ENCODE peak calls at places on chromosomes 12 and 14, in four cellular contexts. K is stimulated activated CD4-positive, alpha-beta T cell treated with anti-CD3 and anti-CD28 coated beads, Interleukin-2, amount 100 ng/mL, for 24 hours; W is activated T-helper 9 cell treated with anti-CD3 and anti-CD28 coated beads, Interleukin-2, amount 50 U/mL, for 16 hours; I is LoVo. T is an unnamed sample.

GRCh38 chr12:64083285-64084210 is 138.5 kb downstream of the KICS2 start:
- DNase-seq in W (no peak), I (peak; percentile 55), K (no peak), T (no peak)

GRCh38 chr14:91835920-91836843 is 31.2 kb downstream of the TC2N start:
- DNase-seq in I (peak; percentile 90), W (peak; percentile 81), K (peak; percentile 90), T (peak; percentile 68)

GRCh38 chr14:38238332-38238731 is 17.6 kb downstream of the CLEC14A start:
- DNase-seq in W (no peak), K (no peak), I (no peak), T (no peak)

GRCh38 chr14:76498976-76499375 is 123.0 kb downstream of the ESRRB start:
- DNase-seq in I (no peak), K (no peak), W (no peak), T (no peak)

GRCh38 chr14:45177081-45177480 is 41.4 kb downstream of the FANCM start:
- DNase-seq in I (no peak), K (no peak), W (no peak), T (no peak)

GRCh38 chr14:57656853-57657252 is 163.2 kb upstream of the CCDC198 start:
- DNase-seq in K (no peak), I (no peak), W (no peak), T (no peak)

GRCh38 chr12:58639323-58639934 is 280.9 kb downstream of the LRIG3 start:
- DNase-seq in K (no peak), W (no peak), I (no peak), T (no peak)

GRCh38 chr12:117521327-117521726 is 159.9 kb upstream of the NOS1 start:
- DNase-seq in W (no peak), I (no peak), K (no peak), T (no peak)

GRCh38 chr12:113231275-113232231 is 10.3 kb downstream of the TPCN1 start:
- DNase-seq in I (no peak), W (no peak), K (no peak), T (no peak)

GRCh38 chr14:73269729-73270651 is 32.7 kb downstream of the PAPLN start:
- DNase-seq in K (peak; percentile 30), W (no peak), I (no peak), T (peak; percentile 30)

GRCh38 chr12:124479680-124480468 is 87.5 kb downstream of the NCOR2 start:
- DNase-seq in W (no peak), I (no peak), K (no peak), T (no peak)

GRCh38 chr14:102500190-102500661 is 9.3 kb downstream of the ANKRD9 start:
- DNase-seq in I (no peak), K (no peak), W (no peak), T (no peak)

GRCh38 chr14:53979747-53980642 is 23.4 kb upstream of the BMP4 start:
- DNase-seq in K (no peak), I (peak; percentile 82), W (no peak), T (no peak)

GRCh38 chr12:65895759-65896656 is 71.7 kb downstream of the HMGA2 start:
- DNase-seq in K (no peak), I (peak; percentile 53), W (no peak), T (no peak)

GRCh38 chr14:88044129-88044727 is 39.3 kb downstream of the GPR65 start:
- DNase-seq in K (no peak), I (no peak), W (no peak), T (no peak)

GRCh38 chr14:103549361-103550311 is 12.8 kb downstream of the BAG5 start:
- DNase-seq in K (no peak), I (no peak), W (no peak), T (no peak)

GRCh38 chr14:91269076-91269991 is 24.8 kb upstream of the GPR68 start:
- DNase-seq in W (no peak), K (no peak), I (no peak), T (no peak)

GRCh38 chr12:116319851-116320621 is 42.5 kb upstream of the MED13L start:
- DNase-seq in W (no peak), K (peak; percentile 39), I (no peak), T (no peak)

GRCh38 chr14:77459072-77459723 is 1.3 kb downstream of the AHSA1 start:
- DNase-seq in I (peak; percentile 37), K (peak; percentile 73), W (peak; percentile 29), T (peak; percentile 33)

GRCh38 chr12:112906712-112907414 is at the start of gene OAS1:
- DNase-seq in K (peak; percentile 9), I (peak; percentile 85), W (no peak), T (peak; percentile 42)

GRCh38 chr12:64670039-64670438 is 59.7 kb downstream of the RASSF3 start:
- DNase-seq in W (no peak), K (no peak), I (no peak), T (no peak)

GRCh38 chr12:40078201-40078730 is 27.6 kb downstream of the SLC2A13 start:
- DNase-seq in I (no peak), K (no peak), W (no peak), T (no peak)